ENCODE peak calls at places on chromosomes 6 and 20, in six cellular contexts. V is mesothelial cell of epicardium, N is RWPE2, H is lung, G is endothelial cell, Z is suprapubic skin. Q is an unnamed sample.
A peak's percentile ranks its signal among the peaks of the same experiment; 100 is the strongest.

GRCh38 chr6:149332602-149333311 is 15.2 kb downstream of the TAB2 start:
- DNase-seq in V (no peak), N (no peak), H (no peak), G (no peak), Z (no peak), Q (no peak)

GRCh38 chr6:16758163-16758975 is 2.9 kb downstream of the ATXN1 start:
- DNase-seq in V (no peak), H (no peak), N (no peak), G (peak; percentile 4), Z (no peak), Q (no peak)

GRCh38 chr6:89492025-89492640 is 59.2 kb downstream of the ANKRD6 start:
- DNase-seq in Z (no peak), G (no peak), V (no peak), N (no peak), H (no peak), Q (no peak)

GRCh38 chr6:54473328-54473727 is 165.1 kb downstream of the TINAG start:
- DNase-seq in V (no peak), G (no peak), N (no peak), Z (no peak), H (no peak), Q (no peak)

GRCh38 chr20:20593447-20594170 is 118.8 kb downstream of the RALGAPA2 start:
- DNase-seq in H (no peak), G (peak; percentile 42), N (no peak), Z (no peak), V (no peak), Q (no peak)

GRCh38 chr20:50346372-50347347 is 156.0 kb downstream of the CEBPB start:
- DNase-seq in Z (peak; percentile 94), N (peak; percentile 92), V (no peak), G (no peak), H (peak; percentile 85), Q (no peak)

GRCh38 chr6:37083243-37084138 is 78.0 kb downstream of the FGD2 start:
- DNase-seq in N (no peak), G (no peak), H (peak; percentile 82), V (no peak), Z (no peak), Q (no peak)

GRCh38 chr6:169072127-169073042 is 181.3 kb downstream of the THBS2 start:
- DNase-seq in V (no peak), Z (no peak), N (no peak), H (no peak), G (no peak), Q (no peak)

GRCh38 chr6:45609141-45609638 is 231.5 kb upstream of the SUPT3H start:
- DNase-seq in V (no peak), Z (no peak), G (no peak), H (peak; percentile 57), N (no peak), Q (no peak)

GRCh38 chr6:109071125-109071917 is 23.3 kb downstream of the SESN1 start:
- DNase-seq in Z (no peak), V (no peak), N (no peak), G (no peak), H (no peak), Q (no peak)

GRCh38 chr6:109076421-109076820 is 18.2 kb downstream of the SESN1 start:
- DNase-seq in V (no peak), Z (no peak), H (no peak), N (no peak), G (no peak), Q (no peak)

GRCh38 chr6:109075934-109076333 is 18.7 kb downstream of the SESN1 start:
- DNase-seq in V (no peak), Z (no peak), N (no peak), G (no peak), H (no peak), Q (no peak)

GRCh38 chr6:109069746-109070145 is 24.9 kb downstream of the SESN1 start:
- DNase-seq in Z (no peak), H (no peak), V (no peak), G (no peak), N (no peak), Q (no peak)

GRCh38 chr6:109073344-109074235 is 21.1 kb downstream of the SESN1 start:
- DNase-seq in N (no peak), V (no peak), Z (no peak), G (peak; percentile 37), H (no peak), Q (no peak)
- TF ChIP-seq CTCF in N (peak; percentile 86), V (peak; percentile 54), Z (peak; percentile 29), G (peak; percentile 69), H (peak; percentile 64), Q (peak; percentile 92)

GRCh38 chr6:117601811-117602150 is 530 bp downstream of the GOPC start:
- DNase-seq in Z (no peak), V (no peak), G (no peak), H (no peak), N (no peak), Q (no peak)

GRCh38 chr6:117602899-117603588 is 733 bp upstream of the GOPC start:
- DNase-seq in G (no peak), H (no peak), N (no peak), Z (no peak), V (no peak), Q (no peak)

GRCh38 chr6:117600008-117600743 is 2.1 kb downstream of the GOPC start:
- DNase-seq in H (no peak), Z (no peak), V (no peak), N (no peak), G (no peak), Q (no peak)

GRCh38 chr6:117605169-117605826 is 3.0 kb upstream of the GOPC start:
- DNase-seq in H (no peak), V (no peak), N (no peak), G (peak; percentile 53), Z (no peak), Q (no peak)

DNA sequence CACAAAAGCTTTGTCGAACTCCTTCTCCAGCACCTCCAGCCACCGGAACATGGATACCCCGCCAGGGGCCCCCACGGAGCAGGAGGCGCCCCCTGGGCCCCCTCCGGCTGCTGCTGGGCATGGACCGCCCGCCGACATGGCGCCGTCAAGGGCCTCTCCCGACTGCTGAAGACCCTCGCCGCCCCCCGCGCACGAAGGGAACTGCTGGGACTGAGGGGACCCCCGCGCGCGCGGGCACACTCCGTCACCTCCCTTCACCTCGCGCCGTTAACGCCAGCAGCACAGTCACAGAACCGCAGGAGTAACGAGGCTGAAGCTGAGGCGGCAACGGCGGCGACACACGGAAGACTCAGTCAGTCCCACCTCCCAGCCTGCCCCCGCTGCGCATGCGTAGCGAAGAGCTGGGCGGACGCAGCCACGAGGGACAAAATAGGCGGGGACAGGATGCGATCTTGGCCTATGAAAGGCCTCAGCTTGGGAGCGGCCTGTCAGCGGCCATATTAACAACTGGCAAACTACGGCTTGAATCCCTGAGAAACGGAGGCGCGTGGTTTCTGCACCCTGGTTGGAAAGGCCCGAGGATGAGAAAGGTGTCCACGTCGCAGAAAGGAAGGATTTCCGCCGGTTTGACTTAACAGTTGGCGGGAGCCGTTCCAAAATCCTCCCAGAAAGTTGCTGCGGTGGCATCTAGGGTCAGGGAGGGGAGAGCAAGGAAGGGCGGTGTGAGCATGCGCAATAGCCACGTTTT is at the start of gene GOPC:
- DNase-seq in G (peak; percentile 91), V (peak; percentile 94), Z (peak; percentile 97), H (peak; percentile 96), N (peak; percentile 96), Q (peak; percentile 96)
- TF ChIP-seq CTCF in G (no peak), V (no peak), Z (no peak), H (no peak), N (no peak), Q (peak; percentile 67)

GRCh38 chr6:4660377-4661321 is 115.6 kb upstream of the CDYL start:
- DNase-seq in V (no peak), G (no peak), H (no peak), N (no peak), Z (no peak), Q (no peak)
- TF ChIP-seq CTCF in V (no peak), G (no peak), H (no peak), N (no peak), Z (no peak), Q (no peak)

DNA sequence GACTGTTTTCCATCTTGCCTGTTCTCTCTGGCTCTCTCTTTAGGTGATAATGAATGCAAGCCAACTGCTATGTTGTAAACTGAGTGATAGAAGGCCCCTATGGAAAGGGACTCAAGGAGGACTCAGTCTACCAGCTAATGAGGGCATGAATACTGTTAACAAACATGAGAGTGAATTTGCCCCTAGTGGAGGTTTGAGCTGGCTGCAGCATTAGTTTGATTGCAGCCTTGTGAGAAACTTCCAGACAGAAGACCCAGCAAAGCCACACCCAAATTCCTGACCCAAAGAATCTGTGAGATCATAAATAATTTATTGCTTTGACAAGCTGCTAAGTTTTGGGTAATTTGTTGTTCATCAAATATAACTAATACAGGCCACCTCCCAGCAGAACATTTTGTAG is 50.0 kb upstream of the PLCB1 start:
- DNase-seq in V (no peak), N (no peak), Z (no peak), H (no peak), G (no peak), Q (no peak)
- TF ChIP-seq CTCF in V (peak; percentile 44), N (no peak), Z (peak; percentile 34), H (no peak), G (peak; percentile 50), Q (peak; percentile 64)

GRCh38 chr20:21826946-21827345 is 121.5 kb downstream of the PAX1 start:
- DNase-seq in G (no peak), V (no peak), Z (no peak), H (no peak), N (no peak), Q (no peak)

GRCh38 chr20:21835042-21835441 is 129.6 kb downstream of the PAX1 start:
- DNase-seq in V (no peak), H (no peak), N (no peak), G (no peak), Z (no peak), Q (no peak)

DNA sequence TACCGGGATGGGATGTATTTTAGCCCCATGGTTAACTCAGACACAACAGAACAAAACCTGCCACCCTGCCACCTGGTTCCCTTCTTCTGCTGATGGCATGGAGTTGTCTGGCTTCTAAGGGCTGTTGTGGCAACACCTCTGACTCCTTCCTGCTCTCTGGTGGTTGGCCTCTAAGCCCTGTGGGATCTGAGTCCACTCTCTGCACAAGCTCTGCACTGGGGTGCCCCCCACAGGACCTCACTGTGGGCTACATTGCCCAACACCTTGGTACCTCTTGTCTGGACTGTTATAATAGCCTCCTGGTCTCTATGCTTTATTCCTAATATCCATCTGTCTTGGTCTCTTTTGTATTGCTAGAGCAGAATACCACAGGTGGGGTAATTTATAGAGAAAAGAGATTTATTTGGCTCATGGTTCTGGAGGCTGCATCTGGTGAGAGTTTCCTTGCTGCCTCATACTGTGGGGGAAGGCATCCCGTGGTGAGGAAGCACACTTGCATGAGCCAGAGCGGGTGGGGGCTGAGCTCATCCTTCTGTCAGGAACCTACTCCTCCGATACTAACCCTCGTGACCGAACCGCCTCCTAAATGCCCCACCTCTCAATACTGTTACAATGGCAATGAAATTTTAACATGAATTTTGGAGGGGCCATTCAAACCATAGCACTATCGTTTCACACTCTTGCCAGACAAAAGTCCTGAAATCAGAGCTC is 127.1 kb downstream of the PAX1 start:
- DNase-seq in Z (no peak), N (no peak), G (no peak), H (no peak), V (no peak), Q (no peak)
- TF ChIP-seq CTCF in Z (no peak), N (no peak), G (no peak), H (no peak), V (no peak), Q (no peak)